ENCODE peak calls at places on chromosomes 4 and X, in four cellular contexts. One of them, this sample, is unnamed.

GRCh38 chr4:170674176-170674575 is 584.4 kb upstream of the AADAT start:
- DNase-seq in fibroblast of lung: no peak
- DNase-seq in PC-3: peak
- DNase-seq in astrocyte of the spinal cord: no peak
- DNase-seq in this sample: no peak

GRCh38 chrX:140034916-140035315 is 69.6 kb upstream of the CXorf66 start:
- DNase-seq in fibroblast of lung: no peak
- DNase-seq in PC-3: peak
- DNase-seq in astrocyte of the spinal cord: peak
- DNase-seq in this sample: peak

GRCh38 chr4:134780244-134780643 is 578.7 kb upstream of the PABPC4L start:
- DNase-seq in fibroblast of lung: no peak
- DNase-seq in PC-3: no peak
- DNase-seq in astrocyte of the spinal cord: no peak
- DNase-seq in this sample: no peak

GRCh38 chr4:126431049-126431448 is 1116.3 kb downstream of the FAT4 start:
- DNase-seq in fibroblast of lung: no peak
- DNase-seq in PC-3: no peak
- DNase-seq in astrocyte of the spinal cord: no peak
- DNase-seq in this sample: no peak

GRCh38 chrX:10922158-10922557 is 189.0 kb upstream of the HCCS start:
- DNase-seq in fibroblast of lung: peak
- DNase-seq in PC-3: peak
- DNase-seq in astrocyte of the spinal cord: peak
- DNase-seq in this sample: peak

GRCh38 chr4:176054942-176055341 is 10.7 kb upstream of the WDR17 start:
- DNase-seq in fibroblast of lung: no peak
- DNase-seq in PC-3: no peak
- DNase-seq in astrocyte of the spinal cord: no peak
- DNase-seq in this sample: peak

GRCh38 chr4:8013976-8014726 is 74.5 kb upstream of the AFAP1 start:
- DNase-seq in fibroblast of lung: no peak
- DNase-seq in PC-3: no peak
- DNase-seq in astrocyte of the spinal cord: no peak
- DNase-seq in this sample: no peak

GRCh38 chr4:139300431-139301142 is 718 bp upstream of the NAA15 start:
- DNase-seq in fibroblast of lung: peak
- DNase-seq in PC-3: peak
- DNase-seq in astrocyte of the spinal cord: peak
- DNase-seq in this sample: peak

GRCh38 chrX:135688137-135688536 is 25.3 kb upstream of the CT45A1 start:
- DNase-seq in fibroblast of lung: no peak
- DNase-seq in PC-3: peak
- DNase-seq in astrocyte of the spinal cord: no peak
- DNase-seq in this sample: no peak

GRCh38 chr4:132101526-132101925 is 1047.6 kb upstream of the PCDH10 start:
- DNase-seq in fibroblast of lung: peak
- DNase-seq in PC-3: no peak
- DNase-seq in astrocyte of the spinal cord: peak
- DNase-seq in this sample: peak

GRCh38 chr4:185656467-185656890 is 121.2 kb upstream of the PDLIM3 start:
- DNase-seq in fibroblast of lung: peak
- DNase-seq in PC-3: peak
- DNase-seq in astrocyte of the spinal cord: peak
- DNase-seq in this sample: peak

GRCh38 chr4:7717161-7717560 is 222.5 kb downstream of the AFAP1 start:
- DNase-seq in fibroblast of lung: no peak
- DNase-seq in PC-3: no peak
- DNase-seq in astrocyte of the spinal cord: no peak
- DNase-seq in this sample: no peak

GRCh38 chr4:8174970-8175369 is 16.4 kb upstream of the ABLIM2 start:
- DNase-seq in fibroblast of lung: no peak
- DNase-seq in PC-3: no peak
- DNase-seq in astrocyte of the spinal cord: no peak
- DNase-seq in this sample: no peak

GRCh38 chr4:18057821-18058533 is 36.4 kb upstream of the LCORL start:
- DNase-seq in fibroblast of lung: no peak
- DNase-seq in PC-3: no peak
- DNase-seq in astrocyte of the spinal cord: no peak
- DNase-seq in this sample: no peak

GRCh38 chrX:112113460-112113859 is 30.9 kb upstream of the TRPC5 start:
- DNase-seq in fibroblast of lung: no peak
- DNase-seq in PC-3: no peak
- DNase-seq in astrocyte of the spinal cord: no peak
- DNase-seq in this sample: no peak

GRCh38 chr4:27129871-27130277 is 269.2 kb downstream of the STIM2 start:
- DNase-seq in fibroblast of lung: no peak
- DNase-seq in PC-3: no peak
- DNase-seq in astrocyte of the spinal cord: peak
- DNase-seq in this sample: peak

GRCh38 chrX:20399728-20400414 is 133.2 kb upstream of the RPS6KA3 start:
- DNase-seq in fibroblast of lung: no peak
- DNase-seq in PC-3: no peak
- DNase-seq in astrocyte of the spinal cord: no peak
- DNase-seq in this sample: no peak

GRCh38 chrX:32741910-32742309 is 469.4 kb downstream of the DMD start:
- DNase-seq in fibroblast of lung: no peak
- DNase-seq in PC-3: no peak
- DNase-seq in astrocyte of the spinal cord: no peak
- DNase-seq in this sample: no peak

GRCh38 chr4:141971854-141972253 is 335.5 kb downstream of the IL15 start:
- DNase-seq in fibroblast of lung: no peak
- DNase-seq in PC-3: no peak
- DNase-seq in astrocyte of the spinal cord: no peak
- DNase-seq in this sample: no peak

GRCh38 chrX:66200855-66201795 is 37.1 kb downstream of the HEPH start:
- DNase-seq in fibroblast of lung: peak
- DNase-seq in PC-3: peak
- DNase-seq in astrocyte of the spinal cord: peak
- DNase-seq in this sample: peak

GRCh38 chr4:22473268-22473667 is 42.6 kb downstream of the ADGRA3 start:
- DNase-seq in fibroblast of lung: peak
- DNase-seq in PC-3: no peak
- DNase-seq in astrocyte of the spinal cord: peak
- DNase-seq in this sample: peak

GRCh38 chr4:4402966-4403365 is 16.1 kb downstream of the NSG1 start:
- DNase-seq in fibroblast of lung: no peak
- DNase-seq in PC-3: peak
- DNase-seq in astrocyte of the spinal cord: no peak
- DNase-seq in this sample: no peak

GRCh38 chr4:71293705-71294104 is 45.1 kb upstream of the SLC4A4 start:
- DNase-seq in fibroblast of lung: peak
- DNase-seq in PC-3: peak
- DNase-seq in astrocyte of the spinal cord: peak
- DNase-seq in this sample: peak

GRCh38 chrX:79081895-79082512 is 62.5 kb upstream of the GPR174 start:
- DNase-seq in fibroblast of lung: peak
- DNase-seq in PC-3: peak
- DNase-seq in astrocyte of the spinal cord: peak
- DNase-seq in this sample: peak

GRCh38 chr4:142129931-142130330 is 493.5 kb downstream of the IL15 start:
- DNase-seq in fibroblast of lung: no peak
- DNase-seq in PC-3: peak
- DNase-seq in astrocyte of the spinal cord: no peak
- DNase-seq in this sample: no peak

GRCh38 chrX:9628779-9629493 is 136.7 kb downstream of the GPR143 start:
- DNase-seq in fibroblast of lung: no peak
- DNase-seq in PC-3: no peak
- DNase-seq in astrocyte of the spinal cord: no peak
- DNase-seq in this sample: no peak

GRCh38 chr4:37434469-37434868 is 189.9 kb downstream of the NWD2 start:
- DNase-seq in fibroblast of lung: peak
- DNase-seq in PC-3: peak
- DNase-seq in astrocyte of the spinal cord: no peak
- DNase-seq in this sample: peak

GRCh38 chrX:3244203-3244743 is 102.2 kb downstream of the MXRA5 start:
- DNase-seq in fibroblast of lung: peak
- DNase-seq in PC-3: no peak
- DNase-seq in astrocyte of the spinal cord: peak
- DNase-seq in this sample: peak

GRCh38 chr4:74661427-74662171 is 132.7 kb downstream of the BTC start:
- DNase-seq in fibroblast of lung: peak
- DNase-seq in PC-3: peak
- DNase-seq in astrocyte of the spinal cord: peak
- DNase-seq in this sample: peak

GRCh38 chr4:73870778-73871177 is 1.6 kb downstream of the CXCL1 start:
- DNase-seq in fibroblast of lung: peak
- DNase-seq in PC-3: peak
- DNase-seq in astrocyte of the spinal cord: no peak
- DNase-seq in this sample: peak

GRCh38 chrX:8037593-8038348 is 110.6 kb upstream of the PNPLA4 start:
- DNase-seq in fibroblast of lung: peak
- DNase-seq in PC-3: no peak
- DNase-seq in astrocyte of the spinal cord: no peak
- DNase-seq in this sample: no peak

DNA sequence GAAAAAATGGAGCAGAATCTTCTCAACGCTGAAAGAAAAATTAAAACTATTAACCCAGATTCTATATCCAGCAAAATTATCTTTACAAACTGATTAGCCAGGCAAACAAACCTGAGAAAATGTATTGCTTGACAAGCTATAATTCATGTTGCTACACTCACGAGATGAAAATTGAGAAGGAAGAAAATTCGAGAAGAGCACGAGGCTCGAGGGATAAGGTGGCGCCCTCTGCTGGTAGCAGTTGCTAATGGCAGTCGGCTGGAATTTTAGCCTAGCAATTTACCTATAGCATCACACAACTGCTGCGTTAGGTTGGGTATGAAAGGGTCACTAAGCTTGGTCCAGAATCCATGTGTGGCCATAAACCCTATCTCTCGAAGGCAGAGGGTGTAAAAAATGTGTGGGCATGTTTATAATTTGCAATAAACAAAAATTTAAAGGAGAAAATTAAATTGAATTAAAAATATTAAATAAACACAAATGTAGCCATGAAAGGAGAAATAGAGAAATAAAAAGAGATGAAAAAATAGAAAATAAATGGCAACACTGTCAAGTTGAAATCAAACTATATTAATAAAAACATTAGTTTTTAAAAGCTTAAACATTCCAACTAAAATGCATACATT is 126.6 kb downstream of the PPP4R3C start:
- DNase-seq in fibroblast of lung: peak
- DNase-seq in PC-3: peak
- DNase-seq in astrocyte of the spinal cord: peak
- DNase-seq in this sample: peak
- TF ChIP-seq CTCF in fibroblast of lung: peak
- TF ChIP-seq CTCF in PC-3: peak
- TF ChIP-seq CTCF in astrocyte of the spinal cord: peak
- TF ChIP-seq CTCF in this sample: peak

GRCh38 chrX:69762340-69762739 is 146.4 kb downstream of the EDA start:
- DNase-seq in fibroblast of lung: no peak
- DNase-seq in PC-3: no peak
- DNase-seq in astrocyte of the spinal cord: no peak
- DNase-seq in this sample: no peak
- TF ChIP-seq CTCF in fibroblast of lung: no peak
- TF ChIP-seq CTCF in PC-3: no peak
- TF ChIP-seq CTCF in astrocyte of the spinal cord: no peak
- TF ChIP-seq CTCF in this sample: no peak

GRCh38 chr4:112251044-112251632 is 19.6 kb downstream of the AP1AR start:
- DNase-seq in fibroblast of lung: peak
- DNase-seq in PC-3: no peak
- DNase-seq in astrocyte of the spinal cord: no peak
- DNase-seq in this sample: no peak

GRCh38 chr4:112247021-112247420 is 15.4 kb downstream of the AP1AR start:
- DNase-seq in fibroblast of lung: no peak
- DNase-seq in PC-3: no peak
- DNase-seq in astrocyte of the spinal cord: no peak
- DNase-seq in this sample: no peak

GRCh38 chr4:112245383-112245782 is 13.8 kb downstream of the AP1AR start:
- DNase-seq in fibroblast of lung: peak
- DNase-seq in PC-3: peak
- DNase-seq in astrocyte of the spinal cord: no peak
- DNase-seq in this sample: peak
- TF ChIP-seq CTCF in fibroblast of lung: peak
- TF ChIP-seq CTCF in PC-3: no peak
- TF ChIP-seq CTCF in astrocyte of the spinal cord: peak
- TF ChIP-seq CTCF in this sample: peak

DNA sequence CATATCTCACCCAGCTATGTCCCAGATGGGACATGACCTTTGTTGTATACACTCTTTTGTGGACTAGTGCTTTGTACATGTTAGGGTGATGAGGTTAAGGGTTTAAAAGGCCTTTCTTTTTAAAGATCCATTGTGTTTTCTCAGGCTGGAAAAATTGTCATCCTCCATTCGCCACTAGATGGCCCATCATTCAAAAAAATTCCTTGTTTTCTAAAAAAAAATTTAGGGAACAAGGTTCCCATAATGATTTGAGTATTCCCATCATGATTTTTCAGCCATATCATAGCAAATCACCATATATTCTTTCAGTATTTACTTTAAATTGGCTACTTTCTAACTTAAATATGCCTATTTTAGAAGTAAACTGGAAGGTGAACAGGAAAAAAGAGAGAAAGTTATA is 91.9 kb upstream of the TMEM164 start:
- DNase-seq in fibroblast of lung: peak
- DNase-seq in PC-3: peak
- DNase-seq in astrocyte of the spinal cord: peak
- DNase-seq in this sample: no peak
- TF ChIP-seq CTCF in fibroblast of lung: peak
- TF ChIP-seq CTCF in PC-3: peak
- TF ChIP-seq CTCF in astrocyte of the spinal cord: peak
- TF ChIP-seq CTCF in this sample: peak

DNA sequence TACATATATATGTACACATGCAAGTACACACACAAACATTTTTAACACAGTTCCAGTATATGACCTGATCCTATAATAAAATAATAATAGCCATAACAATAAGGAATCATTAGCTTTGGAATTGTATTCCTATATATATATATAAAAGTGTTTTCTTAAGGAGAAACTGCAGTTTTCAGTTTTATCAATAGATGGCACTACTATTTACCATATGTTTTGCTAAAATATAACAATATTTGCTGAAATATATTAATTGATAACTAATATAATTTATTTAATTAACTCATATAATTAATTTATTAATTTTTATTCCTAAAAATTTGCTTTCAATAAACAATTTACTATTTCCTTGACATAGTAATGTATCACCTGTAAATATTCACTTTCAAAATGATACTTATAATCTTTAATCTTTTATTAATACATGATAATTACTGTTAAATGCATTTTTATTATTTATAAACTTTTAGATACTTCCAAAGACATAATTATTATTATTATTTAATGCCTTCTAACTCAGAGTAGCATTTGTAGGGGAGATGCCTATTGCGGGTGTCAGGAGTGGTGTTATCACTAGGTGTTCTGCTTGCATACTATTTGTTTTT is 599.5 kb downstream of the FSTL5 start:
- DNase-seq in fibroblast of lung: peak
- DNase-seq in PC-3: peak
- DNase-seq in astrocyte of the spinal cord: peak
- DNase-seq in this sample: peak
- TF ChIP-seq CTCF in fibroblast of lung: no peak
- TF ChIP-seq CTCF in PC-3: peak
- TF ChIP-seq CTCF in astrocyte of the spinal cord: peak
- TF ChIP-seq CTCF in this sample: peak

This sample was measured in choroid plexus epithelial cell.